ENCODE peak calls at places on chromosomes 16 and 17, in six cellular contexts. One of them, this sample, is unnamed. For H3K9me3 and H3K4me1, the result is how much of the 10 kb centered on the place peaks cover.

GRCh38 chr17:69525920-69526841 is 111.7 kb downstream of the MAP2K6 start:
- DNase-seq in DND-41: peak
- DNase-seq in heart left ventricle: peak
- DNase-seq in transverse colon: peak
- DNase-seq in HepG2: peak
- DNase-seq in prostate gland: peak
- DNase-seq in this sample: peak

GRCh38 chr16:51113254-51114125 is 37.6 kb downstream of the SALL1 start:
- DNase-seq in DND-41: no peak
- DNase-seq in heart left ventricle: no peak
- DNase-seq in transverse colon: no peak
- DNase-seq in HepG2: no peak
- DNase-seq in prostate gland: no peak
- DNase-seq in this sample: no peak

GRCh38 chr17:47400333-47400732 is 76.6 kb downstream of the EFCAB13 start:
- DNase-seq in DND-41: no peak
- DNase-seq in heart left ventricle: no peak
- DNase-seq in transverse colon: no peak
- DNase-seq in HepG2: no peak
- DNase-seq in prostate gland: no peak
- DNase-seq in this sample: no peak

GRCh38 chr16:23353440-23353839 is 51.3 kb downstream of the SCNN1B start:
- DNase-seq in DND-41: no peak
- DNase-seq in heart left ventricle: no peak
- DNase-seq in transverse colon: no peak
- DNase-seq in HepG2: no peak
- DNase-seq in prostate gland: no peak
- DNase-seq in this sample: no peak

GRCh38 chr17:11996722-11997146 is 541 bp downstream of the ZNF18 start:
- DNase-seq in DND-41: peak
- DNase-seq in heart left ventricle: no peak
- DNase-seq in transverse colon: peak
- DNase-seq in HepG2: peak
- DNase-seq in prostate gland: peak
- DNase-seq in this sample: no peak

GRCh38 chr16:88298882-88299745 is 83.6 kb upstream of the ZNF469 start:
- DNase-seq in DND-41: peak
- DNase-seq in heart left ventricle: no peak
- DNase-seq in transverse colon: no peak
- DNase-seq in HepG2: no peak
- DNase-seq in prostate gland: no peak
- DNase-seq in this sample: peak

GRCh38 chr17:31148205-31148604 is 53.4 kb downstream of the NF1 start:
- DNase-seq in DND-41: no peak
- DNase-seq in heart left ventricle: no peak
- DNase-seq in transverse colon: no peak
- DNase-seq in HepG2: no peak
- DNase-seq in prostate gland: no peak
- DNase-seq in this sample: no peak

GRCh38 chr17:50205111-50205821 is 3.8 kb upstream of the COL1A1 start:
- DNase-seq in DND-41: no peak
- DNase-seq in heart left ventricle: peak
- DNase-seq in transverse colon: peak
- DNase-seq in HepG2: no peak
- DNase-seq in prostate gland: no peak
- DNase-seq in this sample: no peak

GRCh38 chr16:426115-426905 is 861 bp downstream of the RAB11FIP3 start:
- DNase-seq in DND-41: peak
- DNase-seq in heart left ventricle: peak
- DNase-seq in transverse colon: peak
- DNase-seq in HepG2: no peak
- DNase-seq in prostate gland: no peak
- DNase-seq in this sample: peak

GRCh38 chr17:72977768-72978417 is 114.6 kb downstream of the SLC39A11 start:
- DNase-seq in DND-41: no peak
- DNase-seq in heart left ventricle: no peak
- DNase-seq in transverse colon: no peak
- DNase-seq in HepG2: no peak
- DNase-seq in prostate gland: no peak
- DNase-seq in this sample: no peak

GRCh38 chr16:65740716-65741115 is 618.9 kb upstream of the CDH11 start:
- DNase-seq in DND-41: no peak
- DNase-seq in heart left ventricle: no peak
- DNase-seq in transverse colon: no peak
- DNase-seq in HepG2: no peak
- DNase-seq in prostate gland: no peak
- DNase-seq in this sample: no peak

GRCh38 chr17:81926451-81927144 is 937 bp downstream of the MAFG start:
- DNase-seq in DND-41: peak
- DNase-seq in heart left ventricle: peak
- DNase-seq in transverse colon: peak
- DNase-seq in HepG2: peak
- DNase-seq in prostate gland: peak
- DNase-seq in this sample: peak

GRCh38 chr16:81073560-81074330 is 3.3 kb downstream of the C16orf46 start:
- DNase-seq in DND-41: no peak
- DNase-seq in heart left ventricle: no peak
- DNase-seq in transverse colon: no peak
- DNase-seq in HepG2: no peak
- DNase-seq in prostate gland: no peak
- DNase-seq in this sample: no peak
- H3K9me3 ChIP-seq in DND-41: under half
- H3K9me3 ChIP-seq in heart left ventricle: under half
- H3K9me3 ChIP-seq in transverse colon: under half
- H3K9me3 ChIP-seq in HepG2: under half
- H3K9me3 ChIP-seq in prostate gland: under half
- H3K9me3 ChIP-seq in this sample: under half

DNA sequence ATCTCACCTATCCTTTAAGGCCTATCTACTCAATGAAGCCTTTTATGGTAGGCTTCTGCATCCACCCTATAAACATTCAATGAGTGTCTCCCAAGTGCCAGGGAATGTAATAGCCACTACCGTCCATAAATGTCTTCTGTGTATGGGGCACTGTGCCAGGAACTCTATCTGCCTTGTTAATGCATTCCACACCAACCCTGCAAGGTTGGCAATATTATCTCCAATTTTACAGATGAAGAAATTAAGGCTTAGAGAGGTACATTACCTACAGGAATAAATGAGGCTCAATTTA is 20.0 kb downstream of the MAP3K14 start:
- DNase-seq in DND-41: no peak
- DNase-seq in heart left ventricle: no peak
- DNase-seq in transverse colon: peak
- DNase-seq in HepG2: no peak
- DNase-seq in prostate gland: peak
- DNase-seq in this sample: no peak
- H3K4me1 ChIP-seq in DND-41: under half
- H3K4me1 ChIP-seq in heart left ventricle: half or more
- H3K4me1 ChIP-seq in transverse colon: half or more
- H3K4me1 ChIP-seq in HepG2: under half
- H3K4me1 ChIP-seq in prostate gland: under half
- H3K4me1 ChIP-seq in this sample: half or more

GRCh38 chr17:28425206-28425605 is 19.2 kb upstream of the SLC46A1 start:
- DNase-seq in DND-41: no peak
- DNase-seq in heart left ventricle: no peak
- DNase-seq in transverse colon: no peak
- DNase-seq in HepG2: no peak
- DNase-seq in prostate gland: no peak
- DNase-seq in this sample: no peak
- H3K9me3 ChIP-seq in DND-41: under half
- H3K9me3 ChIP-seq in heart left ventricle: under half
- H3K9me3 ChIP-seq in transverse colon: under half
- H3K9me3 ChIP-seq in HepG2: under half
- H3K9me3 ChIP-seq in prostate gland: under half
- H3K9me3 ChIP-seq in this sample: under half

GRCh38 chr17:16325964-16326363 is 27.3 kb downstream of the CENPV start:
- DNase-seq in DND-41: no peak
- DNase-seq in heart left ventricle: no peak
- DNase-seq in transverse colon: no peak
- DNase-seq in HepG2: no peak
- DNase-seq in prostate gland: no peak
- DNase-seq in this sample: no peak

GRCh38 chr17:16319969-16320368 is 33.3 kb downstream of the CENPV start:
- DNase-seq in DND-41: no peak
- DNase-seq in heart left ventricle: no peak
- DNase-seq in transverse colon: no peak
- DNase-seq in HepG2: no peak
- DNase-seq in prostate gland: no peak
- DNase-seq in this sample: no peak

GRCh38 chr17:16327018-16327417 is 26.3 kb downstream of the CENPV start:
- DNase-seq in DND-41: no peak
- DNase-seq in heart left ventricle: no peak
- DNase-seq in transverse colon: no peak
- DNase-seq in HepG2: no peak
- DNase-seq in prostate gland: no peak
- DNase-seq in this sample: no peak

DNA sequence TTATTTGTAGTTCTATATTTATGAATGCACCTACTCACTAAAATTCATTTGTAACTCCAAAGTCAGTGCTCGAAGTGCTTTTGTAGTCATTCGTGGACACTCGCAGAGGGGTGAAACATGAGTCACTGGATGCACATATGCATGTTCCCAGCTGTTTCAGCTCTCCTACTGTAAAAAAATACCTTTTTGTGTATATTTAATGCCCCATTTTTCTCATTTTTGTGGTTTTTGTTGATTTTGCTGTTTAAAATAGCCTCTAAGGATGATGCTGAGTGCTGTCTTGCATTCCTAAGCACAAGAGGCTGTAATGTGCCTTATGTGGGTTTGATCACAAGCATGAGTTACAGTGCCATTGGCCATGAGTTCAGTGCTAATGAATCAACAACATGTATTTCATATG is 30.6 kb downstream of the CENPV start:
- DNase-seq in DND-41: no peak
- DNase-seq in heart left ventricle: no peak
- DNase-seq in transverse colon: no peak
- DNase-seq in HepG2: no peak
- DNase-seq in prostate gland: no peak
- DNase-seq in this sample: no peak
- H3K4me1 ChIP-seq in DND-41: under half
- H3K4me1 ChIP-seq in heart left ventricle: under half
- H3K4me1 ChIP-seq in transverse colon: under half
- H3K4me1 ChIP-seq in HepG2: under half
- H3K4me1 ChIP-seq in prostate gland: under half
- H3K4me1 ChIP-seq in this sample: under half

This sample was measured in psoas muscle.